ENCODE peak calls at places on chromosome 1, in four cellular contexts. O is tibial artery, H is choroid plexus epithelial cell, J is Peyer's patch. K is an unnamed sample.
A peak's percentile ranks its signal among the peaks of the same experiment; 100 is the strongest.

GRCh38 chr1:63794354-63794753 is 20.5 kb downstream of the ROR1 start:
- DNase-seq in J (no peak), O (no peak), H (no peak), K (no peak)

GRCh38 chr1:11752359-11753208 is 9.4 kb upstream of the C1orf167 start:
- DNase-seq in O (no peak), J (no peak), H (no peak), K (no peak)

GRCh38 chr1:58649555-58649954 is 50.3 kb downstream of the MYSM1 start:
- DNase-seq in J (no peak), H (peak; percentile 10), O (no peak), K (no peak)

GRCh38 chr1:16231331-16232315 is 5.4 kb downstream of the CPLANE2 start:
- DNase-seq in H (no peak), O (no peak), J (no peak), K (no peak)

GRCh38 chr1:15692121-15692682 is 8.1 kb downstream of the PLEKHM2 start:
- DNase-seq in H (peak; percentile 7), J (no peak), O (no peak), K (no peak)

GRCh38 chr1:208880433-208881100 is 636.4 kb upstream of the PLXNA2 start:
- DNase-seq in J (no peak), H (no peak), O (no peak), K (no peak)

GRCh38 chr1:246198141-246198820 is 308.8 kb downstream of the SMYD3 start:
- DNase-seq in H (no peak), J (no peak), O (no peak), K (no peak)

GRCh38 chr1:232585486-232585885 is 44.4 kb downstream of the SIPA1L2 start:
- DNase-seq in O (no peak), J (no peak), H (no peak), K (no peak)

GRCh38 chr1:222250376-222250775 is 297.5 kb downstream of the HHIPL2 start:
- DNase-seq in O (no peak), H (no peak), J (no peak), K (no peak)

GRCh38 chr1:43008425-43009108 is 49.9 kb upstream of the SLC2A1 start:
- DNase-seq in O (no peak), H (no peak), J (no peak), K (no peak)

GRCh38 chr1:154179951-154180687 is 11.8 kb downstream of the TPM3 start:
- DNase-seq in H (no peak), O (no peak), J (peak; percentile 51), K (no peak)

GRCh38 chr1:88221396-88221795 is 462.7 kb upstream of the PKN2 start:
- DNase-seq in O (no peak), J (no peak), H (no peak), K (no peak)

GRCh38 chr1:156951371-156951770 is 30.9 kb downstream of the LRRC71 start:
- DNase-seq in O (peak; percentile 23), J (no peak), H (no peak), K (no peak)

GRCh38 chr1:114828251-114828650 is 26.4 kb upstream of the SYCP1 start:
- DNase-seq in J (no peak), O (no peak), H (peak; percentile 22), K (no peak)

GRCh38 chr1:61659061-61659460 is 65.9 kb downstream of the TM2D1 start:
- DNase-seq in O (no peak), H (peak; percentile 17), J (no peak), K (no peak)
- TF ChIP-seq CTCF in O (no peak), H (peak; percentile 55), J (peak; percentile 6), K (no peak)

GRCh38 chr1:5862051-5862825 is 130.0 kb downstream of the NPHP4 start:
- DNase-seq in O (no peak), H (no peak), J (no peak), K (no peak)

GRCh38 chr1:5864256-5864655 is 128.0 kb downstream of the NPHP4 start:
- DNase-seq in H (no peak), J (no peak), O (no peak), K (no peak)

GRCh38 chr1:5865774-5866173 is 126.5 kb downstream of the NPHP4 start:
- DNase-seq in J (no peak), O (no peak), H (no peak), K (no peak)

GRCh38 chr1:5865056-5865455 is 127.2 kb downstream of the NPHP4 start:
- DNase-seq in H (no peak), J (no peak), O (no peak), K (no peak)

DNA sequence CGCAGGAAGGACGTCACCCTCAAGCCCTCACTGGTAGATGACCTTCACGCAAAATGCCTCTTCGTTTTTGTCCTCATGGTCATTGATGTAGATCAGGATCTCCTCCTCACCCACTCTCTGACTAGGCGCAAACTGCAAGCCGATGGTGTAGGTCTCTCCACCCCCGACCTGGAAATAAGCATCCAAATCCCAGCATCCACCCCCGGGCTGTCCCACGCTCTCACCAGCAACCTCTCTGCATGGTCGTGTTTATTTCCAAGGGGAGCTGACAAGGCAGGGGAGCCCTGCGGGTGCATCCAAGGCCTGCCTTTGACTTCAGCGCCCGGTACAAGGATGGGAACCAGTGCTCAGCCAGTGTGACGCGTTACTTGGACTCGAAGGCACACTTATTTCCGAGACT is 129.0 kb downstream of the NPHP4 start:
- DNase-seq in H (no peak), O (no peak), J (no peak), K (no peak)
- TF ChIP-seq CTCF in H (no peak), O (no peak), J (no peak), K (no peak)

GRCh38 chr1:225657462-225657989 is 4.6 kb upstream of the ENAH start:
- DNase-seq in J (no peak), O (no peak), H (peak; percentile 81), K (peak; percentile 71)

GRCh38 chr1:225654688-225655508 is 2.0 kb upstream of the ENAH start:
- DNase-seq in O (no peak), J (no peak), H (no peak), K (no peak)

GRCh38 chr1:225654277-225654597 is 1.3 kb upstream of the ENAH start:
- DNase-seq in H (no peak), O (no peak), J (no peak), K (no peak)

GRCh38 chr1:225653463-225654276 is 747 bp upstream of the ENAH start:
- DNase-seq in H (peak; percentile 78), J (peak; percentile 43), O (peak; percentile 90), K (peak; percentile 65)

GRCh38 chr1:225655509-225656258 is 2.8 kb upstream of the ENAH start:
- DNase-seq in O (peak; percentile 76), H (peak; percentile 98), J (no peak), K (peak; percentile 41)
- TF ChIP-seq CTCF in O (no peak), H (no peak), J (no peak), K (no peak)

GRCh38 chr1:164662462-164662861 is 103.5 kb downstream of the PBX1 start:
- DNase-seq in J (no peak), O (no peak), H (no peak), K (no peak)
- TF ChIP-seq CTCF in J (no peak), O (no peak), H (peak; percentile 27), K (no peak)

GRCh38 chr1:160682983-160683886 is 28.4 kb downstream of the CD48 start:
- DNase-seq in H (no peak), J (no peak), O (no peak), K (no peak)

GRCh38 chr1:160681067-160681890 is 30.3 kb downstream of the CD48 start:
- DNase-seq in O (peak; percentile 76), H (peak; percentile 59), J (peak; percentile 82), K (no peak)

GRCh38 chr1:160680399-160680798 is 31.2 kb downstream of the CD48 start:
- DNase-seq in J (no peak), H (no peak), O (no peak), K (no peak)

GRCh38 chr1:160679893-160680292 is 31.7 kb downstream of the CD48 start:
- DNase-seq in O (no peak), H (no peak), J (no peak), K (no peak)

DNA sequence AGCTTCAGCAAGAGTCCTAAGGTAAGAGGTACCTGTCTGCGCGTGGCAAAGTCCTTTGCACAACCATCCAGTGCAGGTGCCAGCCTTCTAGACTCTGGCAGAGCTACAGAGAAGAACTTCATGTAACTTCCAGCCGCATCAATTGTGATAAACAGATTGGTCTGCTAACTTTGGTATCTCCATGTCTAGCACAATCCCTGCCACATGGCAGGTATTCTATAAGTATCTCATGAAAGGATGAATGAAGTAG is 29.8 kb downstream of the CD48 start:
- DNase-seq in H (no peak), J (no peak), O (no peak), K (no peak)
- TF ChIP-seq CTCF in H (no peak), J (no peak), O (no peak), K (no peak)

GRCh38 chr1:6108937-6109636 is 63.4 kb downstream of the KCNAB2 start:
- DNase-seq in H (peak; percentile 79), O (no peak), J (no peak), K (peak; percentile 19)
- TF ChIP-seq CTCF in H (peak; percentile 80), O (no peak), J (no peak), K (no peak)